ENCODE peak calls at places on chromosome 13, in eight cellular contexts. A is mesothelial cell of epicardium; C is AG04449; S is nucleus accumbens; N is hepatic stellate cell; V is A549; R is naive thymus-derived CD8-positive, alpha-beta T cell; Q is stimulated activated CD4-positive, alpha-beta T cell treated with anti-CD3 and anti-CD28 coated beads, Interleukin-15, amount 100 ng/mL, for 24 hours. F is an unnamed sample.

GRCh38 chr13:87941244-87941643 is 270.1 kb downstream of the SLITRK5 start:
- DNase-seq in A (no peak), R (no peak), S (no peak), Q (no peak), V (no peak), N (no peak), C (no peak), F (no peak)

GRCh38 chr13:34750078-34750703 is 191.9 kb upstream of the NBEA start:
- DNase-seq in V (no peak), A (peak), Q (no peak), N (no peak), C (no peak), R (no peak), S (peak), F (no peak)

GRCh38 chr13:70183041-70183440 is 74.8 kb upstream of the KLHL1 start:
- DNase-seq in V (peak), C (no peak), S (no peak), R (no peak), N (no peak), Q (no peak), A (no peak), F (no peak)

GRCh38 chr13:24106429-24106828 is 54.1 kb upstream of the SPATA13 start:
- DNase-seq in N (no peak), R (no peak), S (peak), V (no peak), Q (no peak), A (no peak), C (no peak), F (no peak)

GRCh38 chr13:40181203-40181845 is 485.1 kb downstream of the FOXO1 start:
- DNase-seq in C (no peak), Q (no peak), V (peak), N (no peak), S (no peak), R (no peak), A (no peak), F (no peak)

GRCh38 chr13:83229574-83230300 is 652.5 kb downstream of the SLITRK1 start:
- DNase-seq in V (no peak), N (no peak), S (no peak), A (no peak), R (no peak), Q (no peak), C (no peak), F (no peak)

GRCh38 chr13:73970413-73971055 is 163.7 kb downstream of the KLF12 start:
- DNase-seq in Q (no peak), C (no peak), N (no peak), S (no peak), R (no peak), V (no peak), A (no peak), F (no peak)

GRCh38 chr13:48908381-48909087 is 67.2 kb upstream of the FNDC3A start:
- DNase-seq in C (no peak), V (peak), A (no peak), Q (no peak), N (no peak), R (no peak), S (no peak), F (no peak)

GRCh38 chr13:89930861-89931260 is 1416.6 kb upstream of the MIR17HG start:
- DNase-seq in V (no peak), S (no peak), R (no peak), A (no peak), N (no peak), C (no peak), Q (no peak), F (no peak)

GRCh38 chr13:109400625-109401257 is 385.6 kb downstream of the IRS2 start:
- DNase-seq in A (no peak), Q (no peak), V (no peak), R (no peak), S (no peak), N (no peak), C (no peak), F (no peak)